ENCODE peak calls at places on chromosomes 5 and 9, in nine cellular contexts. B is trophoblast cell, E is PC-3, N is NCI-H510A treated with DMSO at 0.1 percent for 48 hours, Q is IMR-90, I is fibroblast of villous mesenchyme, R is putamen, Y is progenitor cell of endocrine pancreas, S is LoVo. T is an unnamed sample.

GRCh38 chr5:120062515-120062917 is 401.6 kb upstream of the PRR16 start:
- DNase-seq in Y (no peak), I (peak), S (no peak), R (no peak), Q (peak), N (no peak), E (peak), B (peak), T (no peak)

GRCh38 chr5:17096975-17097695 is 120.3 kb upstream of the BASP1 start:
- DNase-seq in Q (no peak), E (no peak), N (peak), S (no peak), R (no peak), I (no peak), B (no peak), Y (no peak), T (no peak)

GRCh38 chr5:173623296-173623771 is 6.9 kb upstream of the BOD1 start:
- DNase-seq in N (no peak), S (peak), E (peak), I (no peak), Q (no peak), B (no peak), R (no peak), Y (no peak), T (no peak)

GRCh38 chr5:118791986-118792734 is 196.2 kb downstream of the DTWD2 start:
- DNase-seq in B (no peak), Q (peak), I (peak), S (peak), N (peak), R (peak), Y (no peak), E (peak), T (no peak)

GRCh38 chr5:178283520-178283919 is 50.9 kb upstream of the PHYKPL start:
- DNase-seq in B (no peak), Y (no peak), I (no peak), N (no peak), R (no peak), E (no peak), S (no peak), Q (no peak), T (no peak)

GRCh38 chr5:159210306-159210722 is 961 bp upstream of the RNF145 start:
- DNase-seq in N (no peak), Y (no peak), E (peak), Q (no peak), S (peak), R (no peak), B (no peak), I (peak), T (no peak)

GRCh38 chr5:135566422-135567416 is 12.1 kb downstream of the CXCL14 start:
- DNase-seq in B (no peak), Q (no peak), I (no peak), N (no peak), Y (no peak), S (no peak), R (no peak), E (no peak), T (no peak)

GRCh38 chr5:154197801-154198461 is 7.4 kb downstream of the GALNT10 start:
- DNase-seq in Y (no peak), Q (peak), I (no peak), E (peak), B (peak), S (peak), N (peak), R (no peak), T (no peak)

GRCh38 chr9:127983847-127984289 is 3.1 kb upstream of the EEIG1 start:
- DNase-seq in R (no peak), S (no peak), Y (no peak), N (no peak), I (no peak), Q (no peak), E (no peak), B (no peak), T (no peak)

GRCh38 chr9:77839459-77840140 is 191.5 kb upstream of the GNA14 start:
- DNase-seq in B (no peak), I (peak), Y (no peak), R (no peak), S (peak), E (peak), N (no peak), Q (peak), T (no peak)

GRCh38 chr5:29508131-29508530 is 1685.4 kb upstream of the CDH6 start:
- DNase-seq in N (no peak), Q (no peak), R (no peak), S (no peak), B (no peak), I (no peak), Y (no peak), E (no peak), T (no peak)

GRCh38 chr9:121765021-121765950 is 113.9 kb downstream of the DAB2IP start:
- DNase-seq in S (no peak), Y (no peak), R (no peak), B (peak), I (peak), Q (peak), E (peak), N (no peak), T (no peak)

GRCh38 chr5:177435847-177436536 is 9.5 kb downstream of the GRK6 start:
- DNase-seq in B (no peak), I (no peak), Y (no peak), E (no peak), N (no peak), Q (no peak), S (no peak), R (no peak), T (no peak)

GRCh38 chr9:5842926-5843325 is 10.0 kb upstream of the ERMP1 start:
- DNase-seq in Y (no peak), B (no peak), N (no peak), Q (no peak), E (no peak), I (no peak), R (no peak), S (no peak), T (no peak)

GRCh38 chr9:127035423-127035822 is 87.0 kb downstream of the ANGPTL2 start:
- DNase-seq in B (no peak), I (peak), S (no peak), E (no peak), N (no peak), Q (peak), Y (no peak), R (no peak), T (no peak)

GRCh38 chr5:102762095-102762534 is 7.0 kb downstream of the PAM start:
- DNase-seq in S (peak), B (no peak), Y (no peak), E (peak), R (no peak), N (peak), I (peak), Q (peak), T (no peak)

GRCh38 chr9:87853843-87854242 is 28.8 kb upstream of the SPATA31E1 start:
- DNase-seq in I (no peak), N (no peak), R (no peak), S (no peak), E (no peak), Q (no peak), B (no peak), Y (no peak), T (no peak)

GRCh38 chr9:70080481-70081119 is 37.0 kb downstream of the MAMDC2 start:
- DNase-seq in R (no peak), B (no peak), Q (peak), Y (no peak), S (no peak), E (peak), I (peak), N (peak), T (no peak)

GRCh38 chr5:60519372-60519771 is 180.6 kb downstream of the DEPDC1B start:
- DNase-seq in S (no peak), I (no peak), N (no peak), E (no peak), Y (no peak), B (no peak), R (no peak), Q (no peak), T (no peak)

GRCh38 chr5:111299067-111299481 is 74.9 kb downstream of the CAMK4 start:
- DNase-seq in Q (no peak), E (no peak), Y (no peak), B (no peak), I (no peak), R (no peak), N (peak), S (no peak), T (no peak)

GRCh38 chr5:84393969-84394368 is 9.3 kb upstream of the EDIL3 start:
- DNase-seq in S (no peak), N (no peak), E (peak), Q (peak), R (no peak), Y (no peak), I (no peak), B (no peak), T (no peak)

GRCh38 chr9:108310202-108310601 is 545.6 kb downstream of the ACTL7B start:
- DNase-seq in Q (no peak), B (no peak), R (no peak), I (no peak), E (no peak), S (no peak), Y (no peak), N (no peak), T (no peak)

GRCh38 chr5:61275841-61276240 is 56.2 kb upstream of the ZSWIM6 start:
- DNase-seq in B (peak), Y (no peak), S (no peak), I (peak), Q (peak), E (peak), R (no peak), N (no peak), T (no peak)

GRCh38 chr5:115511632-115512031 is 32.9 kb downstream of the FEM1C start:
- DNase-seq in B (no peak), S (no peak), E (no peak), N (no peak), Y (no peak), I (no peak), Q (no peak), R (no peak), T (no peak)

GRCh38 chr5:72523960-72524582 is 16.9 kb upstream of the ZNF366 start:
- DNase-seq in R (no peak), I (peak), S (peak), Y (no peak), Q (peak), N (no peak), B (peak), E (peak), T (no peak)

GRCh38 chr5:163509288-163510040 is 4.0 kb downstream of the MAT2B start:
- DNase-seq in N (no peak), E (peak), B (peak), I (peak), Q (peak), Y (no peak), S (peak), R (no peak), T (no peak)

GRCh38 chr5:52356311-52356918 is 431.3 kb upstream of the ITGA1 start:
- DNase-seq in I (peak), Y (no peak), S (no peak), R (no peak), B (no peak), N (peak), E (peak), Q (peak), T (no peak)

GRCh38 chr9:35754264-35754663 is at the start of gene MSMP:
- DNase-seq in Q (no peak), N (no peak), I (no peak), S (no peak), Y (no peak), R (no peak), B (no peak), E (no peak), T (no peak)

GRCh38 chr5:157924931-157925729 is 66.2 kb upstream of the CLINT1 start:
- DNase-seq in I (no peak), E (no peak), Q (no peak), Y (no peak), R (no peak), S (peak), B (no peak), N (no peak), T (no peak)

GRCh38 chr9:79012561-79012960 is 559.2 kb upstream of the TLE4 start:
- DNase-seq in Q (peak), I (no peak), E (peak), Y (no peak), R (no peak), N (no peak), S (peak), B (no peak), T (no peak)

GRCh38 chr9:129258823-129259301 is 80.8 kb upstream of the IER5L start:
- DNase-seq in Y (no peak), B (no peak), R (no peak), S (no peak), I (no peak), Q (no peak), N (no peak), E (no peak), T (no peak)

GRCh38 chr9:128124873-128125574 is 2.5 kb downstream of the PTGES2 start:
- DNase-seq in Q (peak), E (peak), S (peak), I (peak), R (no peak), N (no peak), B (no peak), Y (peak), T (no peak)

GRCh38 chr9:81506941-81507864 is 182.1 kb downstream of the TLE1 start:
- DNase-seq in N (no peak), Q (no peak), Y (no peak), B (no peak), I (no peak), R (no peak), E (no peak), S (no peak), T (no peak)

GRCh38 chr9:14369011-14369410 is 55.1 kb upstream of the NFIB start:
- DNase-seq in B (no peak), Q (no peak), N (no peak), Y (no peak), R (no peak), E (no peak), I (no peak), S (no peak), T (no peak)

GRCh38 chr5:97914483-97914882 is 731.4 kb upstream of the RIOK2 start:
- DNase-seq in Q (no peak), Y (no peak), R (no peak), E (no peak), N (no peak), I (no peak), B (no peak), S (no peak), T (no peak)

GRCh38 chr5:152838241-152838786 is 433.2 kb upstream of the NMUR2 start:
- DNase-seq in N (no peak), R (no peak), E (no peak), B (no peak), Y (no peak), Q (no peak), S (no peak), I (no peak), T (no peak)

GRCh38 chr5:1111727-1112289 is at the start of gene SLC12A7:
- DNase-seq in B (no peak), S (peak), Y (peak), N (peak), E (peak), R (no peak), I (no peak), Q (no peak), T (peak)

GRCh38 chr5:132821791-132822190 is 8.7 kb downstream of the SHROOM1 start:
- DNase-seq in I (peak), S (no peak), Q (peak), E (no peak), Y (no peak), B (no peak), N (no peak), R (peak), T (no peak)

GRCh38 chr5:132760601-132761317 is 13.5 kb downstream of the CCNI2 start:
- DNase-seq in I (no peak), Y (no peak), B (no peak), R (no peak), N (no peak), S (no peak), Q (no peak), E (no peak), T (no peak)

T was measured in activated B cell treated with CpG ODN at 0.5 μM for 24 hours.